ENCODE peak calls at places on chromosomes 12 and 14, in seven cellular contexts. X, I, D, F, J, W and V are unnamed samples.

GRCh38 chr12:67141405-67142018 is 127.6 kb upstream of the CAND1 start:
- DNase-seq in X (no peak), I (no peak), D (no peak), F (no peak), J (no peak), W (no peak), V (no peak)

GRCh38 chr14:38839743-38840375 is 263.2 kb downstream of the SEC23A start:
- DNase-seq in X (no peak), I (no peak), D (no peak), F (no peak), J (no peak), W (no peak), V (no peak)

GRCh38 chr14:89600950-89601826 is 184.2 kb upstream of the FOXN3 start:
- DNase-seq in X (no peak), I (no peak), D (no peak), F (no peak), J (no peak), W (no peak), V (no peak)

GRCh38 chr12:64825143-64826011 is 930 bp downstream of the TBC1D30 start:
- DNase-seq in X (no peak), I (peak), D (no peak), F (no peak), J (no peak), W (no peak), V (no peak)

GRCh38 chr12:54364413-54364812 is at the start of gene GPR84:
- DNase-seq in X (no peak), I (no peak), D (no peak), F (no peak), J (peak), W (no peak), V (no peak)

GRCh38 chr12:42299392-42300308 is 26.2 kb downstream of the ZCRB1 start:
- DNase-seq in X (no peak), I (no peak), D (no peak), F (no peak), J (peak), W (no peak), V (no peak)

GRCh38 chr12:130932061-130932650 is 21.6 kb upstream of the ADGRD1 start:
- DNase-seq in X (no peak), I (no peak), D (no peak), F (no peak), J (no peak), W (no peak), V (no peak)

GRCh38 chr14:34872822-34873590 is 2.2 kb downstream of the BAZ1A start:
- DNase-seq in X (no peak), I (no peak), D (no peak), F (peak), J (no peak), W (no peak), V (no peak)

GRCh38 chr14:60116181-60116580 is 24.5 kb downstream of the PCNX4 start:
- DNase-seq in X (no peak), I (no peak), D (no peak), F (no peak), J (no peak), W (no peak), V (no peak)

GRCh38 chr14:81561084-81561775 is 27.6 kb upstream of the SEL1L start:
- DNase-seq in X (peak), I (no peak), D (no peak), F (no peak), J (no peak), W (no peak), V (peak)

GRCh38 chr12:111429760-111430417 is 24.2 kb downstream of the SH2B3 start:
- DNase-seq in X (no peak), I (peak), D (no peak), F (no peak), J (no peak), W (no peak), V (no peak)

GRCh38 chr14:23147676-23148075 is 28.6 kb upstream of the CEBPE start:
- DNase-seq in X (no peak), I (no peak), D (no peak), F (no peak), J (no peak), W (no peak), V (no peak)

GRCh38 chr14:22285991-22286390 is 303.0 kb downstream of the DAD1 start:
- DNase-seq in X (no peak), I (no peak), D (no peak), F (no peak), J (no peak), W (no peak), V (no peak)

GRCh38 chr14:100065161-100065871 is at the start of gene EVL:
- DNase-seq in X (no peak), I (no peak), D (no peak), F (no peak), J (peak), W (no peak), V (no peak)

GRCh38 chr12:27060740-27061139 is 21.6 kb downstream of the C12orf71 start:
- DNase-seq in X (no peak), I (no peak), D (no peak), F (no peak), J (no peak), W (no peak), V (no peak)

GRCh38 chr14:53338192-53338591 is 185.1 kb upstream of the DDHD1 start:
- DNase-seq in X (no peak), I (no peak), D (no peak), F (no peak), J (no peak), W (no peak), V (no peak)

GRCh38 chr12:9096563-9097176 is 19.0 kb downstream of the A2M start:
- DNase-seq in X (no peak), I (no peak), D (no peak), F (no peak), J (no peak), W (no peak), V (no peak)

GRCh38 chr12:128818065-128819022 is 5.4 kb downstream of the SLC15A4 start:
- DNase-seq in X (no peak), I (no peak), D (no peak), F (no peak), J (no peak), W (no peak), V (no peak)

GRCh38 chr12:25054783-25055144 is 105.9 kb upstream of the BCAT1 start:
- DNase-seq in X (no peak), I (no peak), D (no peak), F (no peak), J (no peak), W (no peak), V (no peak)

GRCh38 chr14:81991998-81992397 is 458.3 kb upstream of the SEL1L start:
- DNase-seq in X (no peak), I (no peak), D (no peak), F (no peak), J (no peak), W (no peak), V (no peak)

GRCh38 chr14:88825503-88825902 is 1.1 kb downstream of the TTC8 start:
- DNase-seq in X (no peak), I (peak), D (no peak), F (no peak), J (no peak), W (no peak), V (no peak)

GRCh38 chr12:104585448-104586055 is 128.8 kb downstream of the CHST11 start:
- DNase-seq in X (no peak), I (no peak), D (no peak), F (no peak), J (no peak), W (no peak), V (no peak)

GRCh38 chr14:64238049-64238448 is 56.1 kb downstream of the ESR2 start:
- DNase-seq in X (no peak), I (no peak), D (no peak), F (no peak), J (no peak), W (no peak), V (no peak)

GRCh38 chr12:32261638-32262037 is 137.7 kb upstream of the FGD4 start:
- DNase-seq in X (no peak), I (no peak), D (no peak), F (peak), J (no peak), W (no peak), V (peak)

GRCh38 chr12:47274725-47275124 is 195.0 kb upstream of the AMIGO2 start:
- DNase-seq in X (no peak), I (no peak), D (no peak), F (no peak), J (no peak), W (no peak), V (no peak)

GRCh38 chr12:47273191-47273626 is 193.4 kb upstream of the AMIGO2 start:
- DNase-seq in X (no peak), I (no peak), D (no peak), F (no peak), J (no peak), W (no peak), V (no peak)

GRCh38 chr12:47270782-47271664 is 191.3 kb upstream of the AMIGO2 start:
- DNase-seq in X (no peak), I (no peak), D (peak), F (no peak), J (no peak), W (no peak), V (no peak)

GRCh38 chr12:47271800-47272230 is 192.1 kb upstream of the AMIGO2 start:
- DNase-seq in X (no peak), I (no peak), D (no peak), F (no peak), J (no peak), W (no peak), V (no peak)

GRCh38 chr12:47272412-47273190 is 192.8 kb upstream of the AMIGO2 start:
- DNase-seq in X (no peak), I (no peak), D (no peak), F (no peak), J (no peak), W (no peak), V (no peak)
- TF ChIP-seq YY1 in X (no peak), I (no peak), D (no peak), F (no peak), J (no peak), W (no peak), V (no peak)

GRCh38 chr14:61280526-61281185 is 482 bp downstream of the TMEM30B start:
- DNase-seq in X (no peak), I (peak), D (no peak), F (no peak), J (no peak), W (no peak), V (peak)
- TF ChIP-seq YY1 in X (peak), I (no peak), D (no peak), F (no peak), J (no peak), W (no peak), V (no peak)

GRCh38 chr12:89779090-89779489 is 70.5 kb upstream of the ATP2B1 start:
- DNase-seq in X (no peak), I (no peak), D (no peak), F (no peak), J (no peak), W (no peak), V (no peak)

GRCh38 chr12:89781161-89781560 is 72.5 kb upstream of the ATP2B1 start:
- DNase-seq in X (no peak), I (no peak), D (no peak), F (no peak), J (no peak), W (no peak), V (no peak)

GRCh38 chr12:89777685-89778379 is 69.2 kb upstream of the ATP2B1 start:
- DNase-seq in X (no peak), I (peak), D (no peak), F (no peak), J (no peak), W (no peak), V (no peak)

GRCh38 chr12:89770391-89770790 is 61.8 kb upstream of the ATP2B1 start:
- DNase-seq in X (no peak), I (no peak), D (no peak), F (no peak), J (no peak), W (no peak), V (no peak)

DNA sequence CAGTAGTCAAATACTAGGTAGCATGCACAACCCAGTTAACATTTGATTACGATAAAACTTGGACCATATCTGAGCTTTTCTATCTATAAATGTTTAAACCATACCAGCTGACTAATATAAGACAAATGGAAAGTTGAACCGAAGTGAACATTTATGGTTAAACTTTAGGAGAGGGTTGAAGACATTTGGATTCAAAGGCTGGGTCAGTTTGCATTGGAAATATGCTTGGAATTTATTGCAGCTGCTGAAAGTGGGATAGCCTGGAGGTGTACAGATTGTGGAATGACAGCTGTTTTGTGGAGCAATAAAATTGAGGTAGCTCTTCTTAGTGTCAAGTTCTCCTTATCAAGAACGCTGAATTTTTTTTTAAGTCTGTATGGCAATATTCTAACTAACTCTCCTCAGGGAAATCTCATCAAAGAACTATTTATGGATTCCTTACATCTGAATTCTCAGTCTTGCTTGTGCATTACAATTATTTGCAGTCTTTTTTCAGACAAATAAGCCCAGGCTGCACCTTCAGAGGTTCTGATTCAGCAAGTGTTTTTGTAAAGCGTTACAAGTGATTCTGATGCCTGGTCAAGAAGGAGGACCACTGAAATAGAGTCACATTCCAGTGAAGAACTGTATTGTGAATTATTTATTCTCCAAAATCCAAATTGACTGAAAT is 66.8 kb upstream of the ATP2B1 start:
- DNase-seq in X (no peak), I (no peak), D (no peak), F (no peak), J (no peak), W (no peak), V (no peak)
- TF ChIP-seq YY1 in X (no peak), I (no peak), D (no peak), F (no peak), J (no peak), W (no peak), V (no peak)

GRCh38 chr12:10718279-10718821 is 4.8 kb downstream of the YBX3 start:
- DNase-seq in X (no peak), I (no peak), D (no peak), F (no peak), J (no peak), W (no peak), V (no peak)
- TF ChIP-seq YY1 in X (no peak), I (no peak), D (no peak), F (no peak), J (no peak), W (no peak), V (no peak)

DNA sequence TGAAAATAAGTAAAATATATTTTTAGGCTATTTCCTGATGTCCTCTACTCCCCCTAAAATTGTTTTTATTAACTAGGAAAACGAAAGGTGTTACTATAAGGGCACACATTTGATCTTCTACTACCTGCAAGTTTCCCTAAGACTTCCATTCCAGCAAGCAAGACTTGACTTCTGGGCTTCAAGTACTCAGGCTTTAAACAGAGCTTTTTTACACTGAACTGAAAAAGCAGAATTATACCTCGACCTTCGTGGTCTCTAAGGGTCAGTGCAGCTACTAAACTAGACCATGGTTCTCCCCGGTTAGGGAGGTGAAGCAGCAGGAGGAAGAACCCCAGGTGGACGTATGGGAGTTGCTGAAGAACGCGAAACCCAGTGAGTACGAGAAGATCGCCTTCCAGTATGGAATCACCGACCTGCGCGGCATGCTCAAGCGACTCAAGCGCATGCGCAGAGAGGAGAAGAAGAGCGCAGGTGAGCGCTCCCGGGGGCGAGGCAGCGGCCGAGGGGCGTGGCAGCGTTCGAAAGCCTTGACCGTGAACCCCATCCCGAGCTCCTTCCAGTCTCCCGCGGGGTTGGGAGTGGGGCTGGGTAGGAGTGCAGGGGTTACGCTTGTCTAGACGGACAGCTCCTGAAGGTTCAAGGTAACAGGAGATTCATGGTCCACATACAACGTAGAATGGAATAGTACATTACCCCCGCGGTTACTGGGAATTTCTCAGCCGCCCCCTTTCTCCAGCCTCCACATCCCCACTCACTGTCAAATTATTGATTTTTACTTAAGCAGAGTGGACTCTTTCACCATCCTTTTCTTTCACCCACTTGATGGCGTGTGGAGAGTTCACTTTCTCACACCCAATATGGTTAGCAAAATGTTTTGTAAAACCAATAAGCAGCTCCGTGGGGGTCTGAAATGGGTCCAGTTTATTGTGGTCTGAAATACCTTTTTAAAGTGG is 47.6 kb downstream of the MYBPC1 start:
- DNase-seq in X (peak), I (peak), D (no peak), F (no peak), J (no peak), W (peak), V (peak)
- TF ChIP-seq YY1 in X (peak), I (no peak), D (no peak), F (no peak), J (no peak), W (no peak), V (no peak)

DNA sequence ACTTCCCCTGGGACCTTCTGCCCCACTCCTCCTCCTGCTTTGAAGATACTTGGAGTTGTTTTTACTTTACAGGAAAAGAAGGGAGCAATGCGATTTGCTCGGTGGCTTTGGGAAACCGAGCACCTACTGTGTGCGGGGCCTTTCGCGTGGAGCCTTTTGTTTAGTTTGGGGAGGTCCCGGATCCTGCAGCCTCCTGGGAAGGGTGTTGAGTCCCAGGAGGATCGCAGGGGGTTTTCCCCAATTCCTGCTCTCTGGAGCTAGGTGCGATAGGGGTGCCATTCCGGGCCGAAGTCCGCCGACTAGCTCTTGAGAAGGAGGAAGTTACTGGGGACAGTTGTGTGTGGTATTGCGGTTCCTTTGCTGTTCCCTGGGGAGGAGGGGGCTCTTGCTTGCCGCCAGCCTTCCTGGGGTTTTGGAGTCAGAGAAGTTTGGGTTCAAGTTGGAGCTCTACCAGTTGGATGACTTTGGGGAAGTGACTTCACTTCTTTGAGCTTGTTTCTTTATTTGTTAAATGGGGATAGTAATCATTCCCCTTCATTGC is 1.1 kb downstream of the BRI3BP start:
- DNase-seq in X (no peak), I (no peak), D (no peak), F (no peak), J (no peak), W (no peak), V (no peak)
- TF ChIP-seq YY1 in X (no peak), I (no peak), D (no peak), F (no peak), J (peak), W (peak), V (no peak)

GRCh38 chr12:108310489-108310888 is 28.6 kb downstream of the CMKLR1 start:
- DNase-seq in X (no peak), I (peak), D (no peak), F (no peak), J (no peak), W (peak), V (no peak)
- TF ChIP-seq YY1 in X (no peak), I (no peak), D (no peak), F (no peak), J (no peak), W (no peak), V (no peak)

DNA sequence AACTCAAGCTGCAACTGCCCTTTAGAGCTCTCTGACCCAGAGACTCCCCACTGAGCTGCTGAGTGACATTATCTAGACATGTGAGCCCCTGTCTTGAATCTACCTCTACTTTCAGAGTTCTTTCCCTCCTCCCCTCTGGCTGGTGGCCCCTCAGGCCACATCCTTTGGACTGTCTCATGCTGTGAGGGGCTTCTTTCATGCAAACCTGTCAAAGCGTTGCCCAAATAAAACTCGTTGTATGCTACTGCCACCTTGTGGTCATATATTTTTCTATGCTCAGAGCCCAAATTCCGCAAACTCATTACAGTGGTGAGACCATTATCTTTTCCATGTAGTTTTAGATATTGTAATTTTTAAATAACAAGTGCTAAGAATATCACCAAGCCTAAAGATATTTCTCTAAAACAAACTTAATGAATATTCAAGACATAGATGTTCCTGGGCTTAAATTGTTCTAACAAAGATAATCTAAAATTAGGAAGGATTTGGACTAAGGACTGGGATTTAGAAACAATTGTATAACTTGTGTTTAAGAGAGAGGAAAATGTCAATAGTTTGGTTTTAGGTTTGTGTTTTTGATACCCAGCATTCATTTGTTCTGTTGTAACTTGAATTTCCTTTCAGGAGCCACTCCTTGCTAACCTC is 338.0 kb downstream of the AACS start:
- DNase-seq in X (peak), I (peak), D (peak), F (peak), J (no peak), W (peak), V (peak)
- TF ChIP-seq YY1 in X (no peak), I (no peak), D (no peak), F (no peak), J (no peak), W (no peak), V (no peak)